ENCODE peak calls at places on chromosomes 3 and 15, in five cellular contexts. One of them, this sample, is unnamed.

GRCh38 chr15:41417812-41418211 is 917 bp downstream of the RTF1 start:
- DNase-seq in GM12878: no peak
- DNase-seq in A549: no peak
- DNase-seq in IMR-90: peak
- DNase-seq in K562: no peak
- DNase-seq in this sample: no peak

GRCh38 chr15:60328852-60329443 is 68.8 kb downstream of the ANXA2 start:
- DNase-seq in GM12878: no peak
- DNase-seq in A549: no peak
- DNase-seq in IMR-90: peak
- DNase-seq in K562: peak
- DNase-seq in this sample: peak

GRCh38 chr3:106457278-106458210 is 588.7 kb upstream of the CBLB start:
- DNase-seq in GM12878: peak
- DNase-seq in A549: peak
- DNase-seq in IMR-90: peak
- DNase-seq in K562: no peak
- DNase-seq in this sample: no peak

GRCh38 chr3:112127522-112128494 is 5.2 kb downstream of the GCSAM start:
- DNase-seq in GM12878: peak
- DNase-seq in A549: no peak
- DNase-seq in IMR-90: no peak
- DNase-seq in K562: no peak
- DNase-seq in this sample: no peak

GRCh38 chr3:38573606-38574005 is 75.9 kb downstream of the SCN5A start:
- DNase-seq in GM12878: no peak
- DNase-seq in A549: no peak
- DNase-seq in IMR-90: no peak
- DNase-seq in K562: no peak
- DNase-seq in this sample: no peak

GRCh38 chr3:70531063-70531657 is 218.7 kb upstream of the MDFIC2 start:
- DNase-seq in GM12878: no peak
- DNase-seq in A549: peak
- DNase-seq in IMR-90: peak
- DNase-seq in K562: peak
- DNase-seq in this sample: peak

GRCh38 chr15:80568876-80569605 is 126.1 kb upstream of the ABHD17C start:
- DNase-seq in GM12878: no peak
- DNase-seq in A549: no peak
- DNase-seq in IMR-90: peak
- DNase-seq in K562: no peak
- DNase-seq in this sample: no peak

GRCh38 chr3:42501321-42501680 is 1.1 kb upstream of the VIPR1 start:
- DNase-seq in GM12878: no peak
- DNase-seq in A549: no peak
- DNase-seq in IMR-90: no peak
- DNase-seq in K562: no peak
- DNase-seq in this sample: peak

GRCh38 chr3:62169871-62170660 is 203.3 kb downstream of the FEZF2 start:
- DNase-seq in GM12878: no peak
- DNase-seq in A549: no peak
- DNase-seq in IMR-90: peak
- DNase-seq in K562: no peak
- DNase-seq in this sample: no peak

GRCh38 chr3:146524961-146525360 is 19.4 kb downstream of the PLSCR1 start:
- DNase-seq in GM12878: no peak
- DNase-seq in A549: no peak
- DNase-seq in IMR-90: no peak
- DNase-seq in K562: no peak
- DNase-seq in this sample: no peak

GRCh38 chr3:29144361-29144760 is 136.5 kb upstream of the RBMS3 start:
- DNase-seq in GM12878: no peak
- DNase-seq in A549: no peak
- DNase-seq in IMR-90: no peak
- DNase-seq in K562: no peak
- DNase-seq in this sample: no peak

GRCh38 chr3:127203024-127203423 is 10.1 kb downstream of the PRR23E start:
- DNase-seq in GM12878: no peak
- DNase-seq in A549: no peak
- DNase-seq in IMR-90: no peak
- DNase-seq in K562: no peak
- DNase-seq in this sample: no peak

GRCh38 chr3:100561459-100562158 is 47.8 kb upstream of the ADGRG7 start:
- DNase-seq in GM12878: no peak
- DNase-seq in A549: no peak
- DNase-seq in IMR-90: peak
- DNase-seq in K562: no peak
- DNase-seq in this sample: no peak

GRCh38 chr3:72533584-72534473 is 314.4 kb downstream of the SHQ1 start:
- DNase-seq in GM12878: no peak
- DNase-seq in A549: no peak
- DNase-seq in IMR-90: no peak
- DNase-seq in K562: no peak
- DNase-seq in this sample: no peak

GRCh38 chr3:171585029-171585428 is 124.8 kb upstream of the TNIK start:
- DNase-seq in GM12878: no peak
- DNase-seq in A549: no peak
- DNase-seq in IMR-90: no peak
- DNase-seq in K562: no peak
- DNase-seq in this sample: no peak

GRCh38 chr3:164364111-164364510 is 714.2 kb downstream of the SI start:
- DNase-seq in GM12878: no peak
- DNase-seq in A549: no peak
- DNase-seq in IMR-90: no peak
- DNase-seq in K562: no peak
- DNase-seq in this sample: no peak

GRCh38 chr3:111151438-111151837 is 79.8 kb downstream of the NECTIN3 start:
- DNase-seq in GM12878: no peak
- DNase-seq in A549: no peak
- DNase-seq in IMR-90: peak
- DNase-seq in K562: no peak
- DNase-seq in this sample: no peak

GRCh38 chr15:57364282-57365007 is 11.9 kb upstream of the CGNL1 start:
- DNase-seq in GM12878: no peak
- DNase-seq in A549: no peak
- DNase-seq in IMR-90: peak
- DNase-seq in K562: no peak
- DNase-seq in this sample: no peak

GRCh38 chr15:90481023-90481422 is 48.7 kb upstream of the CRTC3 start:
- DNase-seq in GM12878: no peak
- DNase-seq in A549: no peak
- DNase-seq in IMR-90: no peak
- DNase-seq in K562: no peak
- DNase-seq in this sample: no peak

GRCh38 chr3:190180268-190180667 is 59.6 kb upstream of the P3H2 start:
- DNase-seq in GM12878: no peak
- DNase-seq in A549: no peak
- DNase-seq in IMR-90: peak
- DNase-seq in K562: no peak
- DNase-seq in this sample: no peak

GRCh38 chr3:61561374-61562041 is at the start of gene PTPRG:
- DNase-seq in GM12878: no peak
- DNase-seq in A549: peak
- DNase-seq in IMR-90: peak
- DNase-seq in K562: no peak
- DNase-seq in this sample: peak

GRCh38 chr3:168053115-168053514 is 42.6 kb downstream of the GOLIM4 start:
- DNase-seq in GM12878: no peak
- DNase-seq in A549: no peak
- DNase-seq in IMR-90: no peak
- DNase-seq in K562: no peak
- DNase-seq in this sample: no peak

GRCh38 chr3:73601476-73601875 is 23.3 kb downstream of the PDZRN3 start:
- DNase-seq in GM12878: no peak
- DNase-seq in A549: no peak
- DNase-seq in IMR-90: peak
- DNase-seq in K562: no peak
- DNase-seq in this sample: no peak

GRCh38 chr15:31261266-31262142 is 65.1 kb upstream of the KLF13 start:
- DNase-seq in GM12878: no peak
- DNase-seq in A549: no peak
- DNase-seq in IMR-90: no peak
- DNase-seq in K562: no peak
- DNase-seq in this sample: no peak

GRCh38 chr3:36730965-36731364 is 33.4 kb downstream of the DCLK3 start:
- DNase-seq in GM12878: no peak
- DNase-seq in A549: no peak
- DNase-seq in IMR-90: no peak
- DNase-seq in K562: no peak
- DNase-seq in this sample: no peak
- TF ChIP-seq CTCF in GM12878: no peak
- TF ChIP-seq CTCF in A549: no peak
- TF ChIP-seq CTCF in IMR-90: no peak
- TF ChIP-seq CTCF in K562: no peak
- TF ChIP-seq CTCF in this sample: no peak

GRCh38 chr3:188153949-188154757 is at the start of gene LPP:
- DNase-seq in GM12878: no peak
- DNase-seq in A549: peak
- DNase-seq in IMR-90: peak
- DNase-seq in K562: no peak
- DNase-seq in this sample: peak
- TF ChIP-seq RFX5 in GM12878: no peak
- TF ChIP-seq RFX5 in A549: no peak
- TF ChIP-seq RFX5 in IMR-90: no peak
- TF ChIP-seq RFX5 in K562: no peak
- TF ChIP-seq RFX5 in this sample: no peak

GRCh38 chr3:150355581-150355980 is 52.5 kb upstream of the TSC22D2 start:
- DNase-seq in GM12878: no peak
- DNase-seq in A549: no peak
- DNase-seq in IMR-90: no peak
- DNase-seq in K562: no peak
- DNase-seq in this sample: no peak

GRCh38 chr3:150349314-150350097 is 58.6 kb upstream of the TSC22D2 start:
- DNase-seq in GM12878: no peak
- DNase-seq in A549: no peak
- DNase-seq in IMR-90: no peak
- DNase-seq in K562: no peak
- DNase-seq in this sample: no peak

GRCh38 chr3:150357140-150357539 is 51.0 kb upstream of the TSC22D2 start:
- DNase-seq in GM12878: no peak
- DNase-seq in A549: no peak
- DNase-seq in IMR-90: no peak
- DNase-seq in K562: no peak
- DNase-seq in this sample: no peak

GRCh38 chr3:150351398-150351797 is 56.7 kb upstream of the TSC22D2 start:
- DNase-seq in GM12878: no peak
- DNase-seq in A549: no peak
- DNase-seq in IMR-90: no peak
- DNase-seq in K562: no peak
- DNase-seq in this sample: no peak

GRCh38 chr3:150352931-150353330 is 55.2 kb upstream of the TSC22D2 start:
- DNase-seq in GM12878: no peak
- DNase-seq in A549: no peak
- DNase-seq in IMR-90: no peak
- DNase-seq in K562: no peak
- DNase-seq in this sample: no peak
- TF ChIP-seq RCOR1 in GM12878: no peak
- TF ChIP-seq RCOR1 in A549: no peak
- TF ChIP-seq RCOR1 in IMR-90: no peak
- TF ChIP-seq RCOR1 in K562: no peak
- TF ChIP-seq RCOR1 in this sample: no peak

GRCh38 chr15:62902821-62903220 is 139.7 kb upstream of the TPM1 start:
- DNase-seq in GM12878: no peak
- DNase-seq in A549: no peak
- DNase-seq in IMR-90: no peak
- DNase-seq in K562: no peak
- DNase-seq in this sample: no peak

GRCh38 chr15:62904511-62904910 is 138.0 kb upstream of the TPM1 start:
- DNase-seq in GM12878: no peak
- DNase-seq in A549: no peak
- DNase-seq in IMR-90: no peak
- DNase-seq in K562: no peak
- DNase-seq in this sample: no peak

GRCh38 chr15:62903437-62903836 is 139.1 kb upstream of the TPM1 start:
- DNase-seq in GM12878: no peak
- DNase-seq in A549: no peak
- DNase-seq in IMR-90: no peak
- DNase-seq in K562: no peak
- DNase-seq in this sample: no peak

GRCh38 chr15:62901916-62902554 is 140.5 kb upstream of the TPM1 start:
- DNase-seq in GM12878: no peak
- DNase-seq in A549: no peak
- DNase-seq in IMR-90: no peak
- DNase-seq in K562: no peak
- DNase-seq in this sample: no peak

GRCh38 chr15:62904041-62904440 is 138.5 kb upstream of the TPM1 start:
- DNase-seq in GM12878: no peak
- DNase-seq in A549: no peak
- DNase-seq in IMR-90: no peak
- DNase-seq in K562: no peak
- DNase-seq in this sample: no peak
- TF ChIP-seq CTCF in GM12878: no peak
- TF ChIP-seq CTCF in A549: no peak
- TF ChIP-seq CTCF in IMR-90: no peak
- TF ChIP-seq CTCF in K562: no peak
- TF ChIP-seq CTCF in this sample: no peak

GRCh38 chr3:118986734-118987133 is 47.9 kb downstream of the IGSF11 start:
- DNase-seq in GM12878: no peak
- DNase-seq in A549: no peak
- DNase-seq in IMR-90: no peak
- DNase-seq in K562: no peak
- DNase-seq in this sample: no peak
- TF ChIP-seq RFX5 in GM12878: no peak
- TF ChIP-seq RFX5 in A549: no peak
- TF ChIP-seq RFX5 in IMR-90: no peak
- TF ChIP-seq RFX5 in K562: no peak
- TF ChIP-seq RFX5 in this sample: no peak

DNA sequence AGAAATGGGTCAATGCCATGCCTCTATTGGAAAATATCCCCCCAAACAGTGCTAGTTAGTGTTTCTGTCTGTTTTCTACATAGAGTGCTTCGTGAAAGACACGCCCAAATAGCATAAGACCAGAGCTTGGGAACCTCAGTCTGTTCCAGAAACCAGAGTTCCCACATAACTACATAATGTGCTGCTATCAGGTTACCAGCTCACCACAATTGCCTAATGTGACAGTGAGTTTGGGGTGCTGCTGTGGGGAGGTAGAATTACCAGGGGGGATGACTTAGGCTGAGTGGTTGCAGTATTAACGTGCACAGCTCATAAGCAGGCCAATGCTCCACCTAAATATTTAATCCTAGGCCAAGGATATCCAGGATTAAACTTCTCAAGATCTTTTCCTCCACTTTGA is 39.2 kb downstream of the DUT start:
- DNase-seq in GM12878: no peak
- DNase-seq in A549: no peak
- DNase-seq in IMR-90: peak
- DNase-seq in K562: no peak
- DNase-seq in this sample: no peak
- TF ChIP-seq RCOR1 in GM12878: no peak
- TF ChIP-seq RCOR1 in A549: no peak
- TF ChIP-seq RCOR1 in IMR-90: no peak
- TF ChIP-seq RCOR1 in K562: no peak
- TF ChIP-seq RCOR1 in this sample: no peak

This sample was measured in SK-N-SH.